ENCODE peak calls at places on chromosome 9, in four cellular contexts. G is SK-N-SH, A is GM12878, V is K562. T is an unnamed sample.

GRCh38 chr9:13364271-13364670 is 84.8 kb upstream of the MPDZ start:
- DNase-seq in G (no peak), A (no peak), V (no peak), T (no peak)

GRCh38 chr9:108417726-108418125 is 438.1 kb downstream of the ACTL7B start:
- DNase-seq in G (no peak), A (no peak), V (no peak), T (no peak)

GRCh38 chr9:26973989-26974388 is 17.8 kb downstream of the IFT74 start:
- DNase-seq in G (no peak), A (no peak), V (no peak), T (no peak)

GRCh38 chr9:125176632-125177031 is 13.0 kb downstream of the PPP6C start:
- DNase-seq in G (peak), A (no peak), V (peak), T (no peak)

GRCh38 chr9:90946981-90947380 is 145.4 kb downstream of the SYK start:
- DNase-seq in G (no peak), A (no peak), V (no peak), T (no peak)

GRCh38 chr9:132857031-132857430 is 21.1 kb downstream of the AK8 start:
- DNase-seq in G (no peak), A (no peak), V (no peak), T (no peak)

GRCh38 chr9:10562581-10563343 is 50.0 kb downstream of the PTPRD start:
- DNase-seq in G (no peak), A (no peak), V (no peak), T (no peak)

GRCh38 chr9:104374711-104375110 is 129.4 kb upstream of the OR13F1 start:
- DNase-seq in G (no peak), A (no peak), V (no peak), T (no peak)

GRCh38 chr9:93207326-93207814 is 23.4 kb downstream of the WNK2 start:
- DNase-seq in G (peak), A (no peak), V (no peak), T (no peak)

GRCh38 chr9:123426406-123426805 is 70.4 kb downstream of the CRB2 start:
- DNase-seq in G (no peak), A (peak), V (no peak), T (no peak)
- TF ChIP-seq NFIC in G (no peak), A (no peak), V (no peak), T (no peak)

GRCh38 chr9:126464694-126465441 is 138.2 kb downstream of the MVB12B start:
- DNase-seq in G (no peak), A (no peak), V (no peak), T (no peak)
- TF ChIP-seq NFIC in G (no peak), A (no peak), V (no peak), T (no peak)

GRCh38 chr9:121172726-121173487 is 28.8 kb downstream of the RAB14 start:
- DNase-seq in G (no peak), A (no peak), V (no peak), T (no peak)
- TF ChIP-seq NFIC in G (no peak), A (no peak), V (no peak), T (no peak)

GRCh38 chr9:32255026-32255425 is 129.4 kb upstream of the ACO1 start:
- DNase-seq in G (no peak), A (no peak), V (no peak), T (no peak)

GRCh38 chr9:32247173-32247572 is 137.3 kb upstream of the ACO1 start:
- DNase-seq in G (no peak), A (no peak), V (no peak), T (no peak)

GRCh38 chr9:32248189-32248712 is 136.2 kb upstream of the ACO1 start:
- DNase-seq in G (no peak), A (no peak), V (no peak), T (peak)

GRCh38 chr9:32251539-32251938 is 132.9 kb upstream of the ACO1 start:
- DNase-seq in G (peak), A (peak), V (peak), T (peak)
- TF ChIP-seq NFIC in G (peak), A (no peak), V (peak), T (no peak)

GRCh38 chr9:131712151-131712716 is 27.6 kb downstream of the RAPGEF1 start:
- DNase-seq in G (no peak), A (no peak), V (no peak), T (no peak)

GRCh38 chr9:131707677-131708612 is 31.9 kb downstream of the RAPGEF1 start:
- DNase-seq in G (no peak), A (no peak), V (peak), T (no peak)

GRCh38 chr9:131707050-131707449 is 32.8 kb downstream of the RAPGEF1 start:
- DNase-seq in G (no peak), A (no peak), V (no peak), T (no peak)

GRCh38 chr9:131708613-131709002 is 31.3 kb downstream of the RAPGEF1 start:
- DNase-seq in G (no peak), A (no peak), V (no peak), T (no peak)

DNA sequence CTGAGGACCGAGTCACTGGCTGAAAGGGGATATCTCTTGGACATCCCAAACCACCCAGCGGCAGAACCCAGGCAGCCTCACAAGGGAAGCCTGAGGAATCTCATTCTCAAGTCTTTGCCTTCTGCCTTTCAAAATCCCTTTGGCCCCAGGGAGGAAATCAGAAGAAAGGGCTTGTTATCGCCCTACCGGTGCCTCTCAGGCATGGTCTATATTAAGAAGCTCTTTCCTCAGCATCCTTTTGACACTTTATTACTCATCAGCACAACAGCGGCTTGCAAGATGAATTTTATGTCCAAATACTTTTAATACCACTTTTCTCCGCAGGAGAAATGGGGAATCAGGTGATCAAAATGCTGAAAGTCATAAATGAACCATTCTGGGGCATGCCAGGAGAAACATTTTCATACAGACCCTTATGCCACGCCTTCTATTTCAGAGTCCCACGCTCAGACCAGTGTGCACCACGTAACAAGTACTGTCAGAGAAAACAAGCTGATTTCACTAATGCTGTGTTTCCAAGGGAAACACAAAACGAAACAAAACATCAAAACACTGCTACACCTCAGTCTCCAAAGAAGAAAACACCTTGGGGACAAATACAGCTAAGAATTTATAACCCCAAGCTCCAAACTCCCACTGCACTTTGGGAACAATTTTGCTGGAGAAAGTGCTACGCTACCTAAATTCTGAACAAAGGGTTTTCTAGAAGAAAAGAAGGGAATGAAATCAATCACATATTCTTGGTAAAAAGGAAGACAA is 30.0 kb downstream of the RAPGEF1 start:
- DNase-seq in G (no peak), A (peak), V (no peak), T (no peak)
- TF ChIP-seq NFIC in G (no peak), A (no peak), V (no peak), T (no peak)

GRCh38 chr9:69877852-69878507 is 57.4 kb downstream of the CFAP95 start:
- DNase-seq in G (peak), A (no peak), V (peak), T (peak)
- TF ChIP-seq NFIC in G (no peak), A (no peak), V (no peak), T (no peak)

GRCh38 chr9:136650648-136651047 is 12.1 kb upstream of the EGFL7 start:
- DNase-seq in G (no peak), A (peak), V (no peak), T (no peak)
- TF ChIP-seq NFIC in G (no peak), A (no peak), V (no peak), T (no peak)

GRCh38 chr9:89440548-89440947 is 57.4 kb downstream of the SEMA4D start:
- DNase-seq in G (no peak), A (no peak), V (no peak), T (no peak)

GRCh38 chr9:89442016-89442415 is 55.9 kb downstream of the SEMA4D start:
- DNase-seq in G (no peak), A (no peak), V (no peak), T (no peak)

GRCh38 chr9:89441655-89441970 is 56.3 kb downstream of the SEMA4D start:
- DNase-seq in G (no peak), A (no peak), V (no peak), T (no peak)

GRCh38 chr9:89440046-89440445 is 57.9 kb downstream of the SEMA4D start:
- DNase-seq in G (no peak), A (no peak), V (no peak), T (no peak)

DNA sequence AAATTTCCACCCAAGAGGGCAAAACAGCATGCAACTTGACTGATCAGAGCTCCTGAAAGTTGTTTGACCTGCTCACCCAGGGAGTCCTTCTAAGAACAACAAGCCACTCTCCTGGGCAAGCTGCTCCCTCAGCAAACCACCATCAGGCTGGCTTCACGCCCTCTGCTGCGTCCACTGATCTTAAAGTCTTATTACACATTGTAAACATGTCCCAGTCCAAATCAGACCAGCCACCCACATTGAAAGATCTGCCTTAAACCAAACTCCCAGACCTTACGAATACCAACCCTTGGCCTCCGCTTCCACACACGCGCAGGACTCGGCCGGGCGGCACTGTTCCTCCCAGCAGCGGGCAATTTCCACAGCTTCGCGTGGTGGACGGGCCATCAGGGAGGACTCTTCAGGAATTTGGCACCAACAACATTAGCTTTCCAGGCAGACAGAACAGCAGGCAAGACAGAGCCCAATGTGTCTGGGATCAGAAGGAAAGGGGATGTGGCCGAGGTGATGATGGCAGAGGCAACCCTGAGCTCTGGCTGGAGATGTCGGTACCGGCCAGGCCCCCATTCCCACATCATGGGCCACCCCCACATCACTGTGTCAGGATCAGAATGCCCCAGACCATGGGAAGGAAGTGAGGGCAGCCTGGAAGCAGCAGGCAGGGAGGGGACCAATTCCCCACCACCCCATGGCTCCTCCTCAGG is 56.8 kb downstream of the SEMA4D start:
- DNase-seq in G (no peak), A (no peak), V (no peak), T (no peak)
- TF ChIP-seq NFIC in G (no peak), A (no peak), V (no peak), T (no peak)